ENCODE peak calls at places on chromosomes 16 and 17, in seven cellular contexts. One of them, this sample, is unnamed.

GRCh38 chr16:21565816-21566669 is 33.3 kb upstream of the METTL9 start:
- DNase-seq in H9: no peak
- DNase-seq in AG09319: no peak
- DNase-seq in GM10248: no peak
- DNase-seq in Calu3: no peak
- DNase-seq in AG10803: no peak
- DNase-seq in BJ: no peak
- DNase-seq in this sample: no peak

GRCh38 chr17:81099888-81100287 is 64.9 kb downstream of the BAIAP2 start:
- DNase-seq in AG10803: no peak
- DNase-seq in BJ: no peak
- DNase-seq in GM10248: no peak
- DNase-seq in Calu3: no peak
- DNase-seq in AG09319: no peak
- DNase-seq in H9: no peak
- DNase-seq in this sample: no peak

GRCh38 chr16:84995666-84996065 is 15.7 kb downstream of the ZDHHC7 start:
- DNase-seq in AG09319: no peak
- DNase-seq in H9: no peak
- DNase-seq in BJ: no peak
- DNase-seq in GM10248: no peak
- DNase-seq in Calu3: peak
- DNase-seq in AG10803: no peak
- DNase-seq in this sample: no peak

GRCh38 chr17:72720494-72720825 is 372.0 kb downstream of the SLC39A11 start:
- DNase-seq in GM10248: no peak
- DNase-seq in BJ: no peak
- DNase-seq in AG10803: no peak
- DNase-seq in Calu3: no peak
- DNase-seq in H9: no peak
- DNase-seq in AG09319: no peak
- DNase-seq in this sample: no peak

GRCh38 chr16:70553645-70554044 is 30.0 kb downstream of the SF3B3 start:
- DNase-seq in GM10248: no peak
- DNase-seq in H9: no peak
- DNase-seq in AG10803: peak
- DNase-seq in Calu3: no peak
- DNase-seq in AG09319: peak
- DNase-seq in BJ: peak
- DNase-seq in this sample: no peak

GRCh38 chr16:66964049-66964448 is 3.0 kb downstream of the CES3 start:
- DNase-seq in AG09319: no peak
- DNase-seq in BJ: no peak
- DNase-seq in GM10248: no peak
- DNase-seq in Calu3: no peak
- DNase-seq in H9: no peak
- DNase-seq in AG10803: no peak
- DNase-seq in this sample: no peak

GRCh38 chr16:714558-715447 is at the start of gene METRN:
- DNase-seq in H9: peak
- DNase-seq in AG09319: peak
- DNase-seq in GM10248: peak
- DNase-seq in Calu3: peak
- DNase-seq in BJ: no peak
- DNase-seq in AG10803: peak
- DNase-seq in this sample: peak

GRCh38 chr17:77693301-77693700 is 265.2 kb upstream of the TNRC6C start:
- DNase-seq in Calu3: no peak
- DNase-seq in H9: peak
- DNase-seq in AG10803: no peak
- DNase-seq in GM10248: no peak
- DNase-seq in BJ: no peak
- DNase-seq in AG09319: no peak
- DNase-seq in this sample: peak

GRCh38 chr17:5097101-5097834 is 14.4 kb downstream of the ZNF232 start:
- DNase-seq in BJ: no peak
- DNase-seq in AG10803: no peak
- DNase-seq in H9: peak
- DNase-seq in GM10248: peak
- DNase-seq in Calu3: no peak
- DNase-seq in AG09319: no peak
- DNase-seq in this sample: no peak

GRCh38 chr17:14926526-14927122 is 338.5 kb downstream of the PMP22 start:
- DNase-seq in H9: peak
- DNase-seq in BJ: no peak
- DNase-seq in AG10803: peak
- DNase-seq in Calu3: peak
- DNase-seq in AG09319: peak
- DNase-seq in GM10248: peak
- DNase-seq in this sample: peak

GRCh38 chr16:75486666-75487313 is 8.5 kb downstream of the CHST6 start:
- DNase-seq in Calu3: no peak
- DNase-seq in AG10803: no peak
- DNase-seq in BJ: no peak
- DNase-seq in GM10248: peak
- DNase-seq in H9: no peak
- DNase-seq in AG09319: no peak
- DNase-seq in this sample: peak

GRCh38 chr16:24723663-24724062 is 5.8 kb upstream of the TNRC6A start:
- DNase-seq in Calu3: no peak
- DNase-seq in AG10803: no peak
- DNase-seq in GM10248: no peak
- DNase-seq in AG09319: no peak
- DNase-seq in BJ: no peak
- DNase-seq in H9: no peak
- DNase-seq in this sample: no peak

GRCh38 chr17:19410875-19411291 is at the start of gene RNF112:
- DNase-seq in AG09319: no peak
- DNase-seq in Calu3: no peak
- DNase-seq in H9: no peak
- DNase-seq in GM10248: no peak
- DNase-seq in BJ: no peak
- DNase-seq in AG10803: peak
- DNase-seq in this sample: no peak

GRCh38 chr17:58605470-58605869 is 86.4 kb downstream of the TEX14 start:
- DNase-seq in GM10248: no peak
- DNase-seq in H9: no peak
- DNase-seq in BJ: no peak
- DNase-seq in AG09319: no peak
- DNase-seq in Calu3: no peak
- DNase-seq in AG10803: no peak
- DNase-seq in this sample: no peak

GRCh38 chr17:7174603-7175362 is 4.4 kb downstream of the ASGR1 start:
- DNase-seq in Calu3: no peak
- DNase-seq in H9: no peak
- DNase-seq in BJ: no peak
- DNase-seq in AG10803: no peak
- DNase-seq in AG09319: no peak
- DNase-seq in GM10248: no peak
- DNase-seq in this sample: peak

GRCh38 chr17:72890711-72891110 is 201.8 kb downstream of the SLC39A11 start:
- DNase-seq in H9: no peak
- DNase-seq in GM10248: no peak
- DNase-seq in Calu3: no peak
- DNase-seq in BJ: no peak
- DNase-seq in AG09319: peak
- DNase-seq in AG10803: peak
- DNase-seq in this sample: no peak

GRCh38 chr17:31068291-31068690 is 26.5 kb upstream of the NF1 start:
- DNase-seq in H9: peak
- DNase-seq in AG10803: peak
- DNase-seq in BJ: no peak
- DNase-seq in Calu3: peak
- DNase-seq in AG09319: no peak
- DNase-seq in GM10248: peak
- DNase-seq in this sample: peak
- TF ChIP-seq CTCF in H9: peak
- TF ChIP-seq CTCF in AG10803: peak
- TF ChIP-seq CTCF in BJ: peak
- TF ChIP-seq CTCF in Calu3: peak
- TF ChIP-seq CTCF in AG09319: peak
- TF ChIP-seq CTCF in GM10248: peak
- TF ChIP-seq CTCF in this sample: peak

DNA sequence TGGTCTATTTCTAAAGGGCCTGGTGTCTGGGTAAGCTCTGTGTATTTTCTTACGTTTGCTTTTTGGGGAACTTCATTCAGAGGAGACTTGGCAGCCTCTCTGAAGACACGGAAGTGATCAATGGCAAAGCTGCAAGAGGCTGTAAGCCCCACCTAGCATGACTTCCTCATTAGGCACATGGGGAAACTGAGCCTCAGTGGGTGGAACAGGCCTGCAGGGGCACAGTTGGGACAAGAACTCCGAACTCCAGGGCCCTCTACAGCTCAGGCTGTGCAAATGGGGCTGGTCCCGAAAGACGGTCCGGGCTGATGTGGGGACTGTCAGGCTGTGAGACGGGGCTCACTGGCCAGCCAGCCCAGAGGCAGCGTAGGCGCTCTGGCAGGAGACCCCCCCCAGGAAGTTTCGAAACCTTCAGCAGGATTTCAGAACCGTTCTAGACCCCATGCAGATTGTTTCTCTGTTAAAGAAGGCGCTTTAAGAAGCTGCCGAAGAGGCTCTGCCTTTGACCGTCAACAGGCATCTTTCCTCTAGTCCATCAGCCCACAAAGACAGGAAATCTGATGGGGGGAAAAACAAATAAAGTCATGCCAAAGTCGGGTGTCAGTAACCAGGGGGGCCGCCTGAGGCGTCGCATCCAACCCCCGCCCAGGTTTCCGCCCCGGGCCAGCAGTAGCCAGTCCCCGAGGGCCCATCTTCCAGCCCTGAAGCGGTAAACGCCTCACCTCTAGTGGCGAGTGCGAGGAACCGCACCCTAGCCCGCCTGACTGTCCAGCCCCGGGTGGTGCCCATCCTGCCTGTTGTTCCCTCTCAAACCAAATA is 79.8 kb upstream of the TBC1D3K start:
- DNase-seq in GM10248: peak
- DNase-seq in Calu3: peak
- DNase-seq in AG09319: peak
- DNase-seq in AG10803: peak
- DNase-seq in BJ: no peak
- DNase-seq in H9: peak
- DNase-seq in this sample: peak
- TF ChIP-seq CTCF in GM10248: peak
- TF ChIP-seq CTCF in Calu3: peak
- TF ChIP-seq CTCF in AG09319: peak
- TF ChIP-seq CTCF in AG10803: peak
- TF ChIP-seq CTCF in BJ: peak
- TF ChIP-seq CTCF in H9: peak
- TF ChIP-seq CTCF in this sample: peak

GRCh38 chr17:79168486-79169055 is 93.9 kb downstream of the ENGASE start:
- DNase-seq in Calu3: no peak
- DNase-seq in GM10248: no peak
- DNase-seq in H9: no peak
- DNase-seq in AG10803: no peak
- DNase-seq in AG09319: no peak
- DNase-seq in BJ: no peak
- DNase-seq in this sample: no peak
- TF ChIP-seq CTCF in Calu3: no peak
- TF ChIP-seq CTCF in GM10248: no peak
- TF ChIP-seq CTCF in H9: no peak
- TF ChIP-seq CTCF in AG10803: no peak
- TF ChIP-seq CTCF in AG09319: no peak
- TF ChIP-seq CTCF in BJ: no peak
- TF ChIP-seq CTCF in this sample: no peak

DNA sequence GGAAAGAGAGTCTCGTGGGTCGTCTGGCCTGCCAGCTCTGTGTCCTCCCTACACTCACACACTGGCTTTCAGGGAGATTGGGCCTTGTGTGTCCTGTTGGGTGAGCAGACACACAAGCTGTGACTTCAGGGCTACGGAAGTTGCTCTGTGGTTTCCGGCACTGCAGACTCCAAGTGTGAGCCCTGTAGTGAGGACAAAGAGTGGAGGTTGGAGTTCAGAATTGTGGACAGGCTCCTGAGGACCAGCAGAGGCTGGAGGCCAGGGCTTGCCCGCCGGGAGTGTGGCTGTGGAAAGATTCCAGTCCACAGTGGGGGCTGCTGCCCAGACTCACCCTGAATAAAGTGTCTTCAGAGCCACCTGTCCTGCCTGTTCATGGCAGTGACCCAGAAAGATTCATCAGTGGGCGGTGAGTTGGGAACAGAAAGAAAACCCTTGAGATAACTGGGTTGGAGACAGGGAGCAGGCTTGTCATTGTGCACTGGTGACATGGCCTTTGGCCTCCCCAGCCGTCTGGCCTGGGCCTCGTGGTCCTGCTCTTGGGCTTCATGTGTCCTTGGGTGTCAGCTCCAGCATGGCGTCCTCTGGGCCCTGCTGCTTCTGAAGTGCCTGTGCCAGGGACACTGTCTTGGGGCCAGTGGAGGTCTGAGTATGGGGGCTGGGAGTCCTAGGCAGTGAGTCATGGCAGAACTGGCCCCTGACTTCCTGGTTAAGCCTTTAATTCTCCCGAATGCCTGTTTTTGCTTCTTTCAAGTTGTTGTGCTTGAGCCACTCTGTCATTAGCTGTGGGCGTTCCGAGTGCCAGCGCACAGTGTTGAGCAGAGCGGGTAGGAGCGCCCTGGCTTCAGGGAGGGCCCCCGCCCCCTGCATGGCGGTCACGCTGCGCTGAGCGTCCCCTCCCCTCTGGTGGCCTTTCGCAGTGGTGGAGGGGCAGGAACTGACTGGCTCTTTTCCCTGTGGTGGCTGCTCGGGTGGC is 19.9 kb upstream of the ZNF750 start:
- DNase-seq in Calu3: peak
- DNase-seq in H9: no peak
- DNase-seq in AG10803: peak
- DNase-seq in GM10248: peak
- DNase-seq in BJ: no peak
- DNase-seq in AG09319: no peak
- DNase-seq in this sample: peak
- TF ChIP-seq CTCF in Calu3: no peak
- TF ChIP-seq CTCF in H9: no peak
- TF ChIP-seq CTCF in AG10803: no peak
- TF ChIP-seq CTCF in GM10248: no peak
- TF ChIP-seq CTCF in BJ: no peak
- TF ChIP-seq CTCF in AG09319: no peak
- TF ChIP-seq CTCF in this sample: no peak

GRCh38 chr16:10990378-10990777 is 46.0 kb downstream of the CLEC16A start:
- DNase-seq in BJ: no peak
- DNase-seq in H9: no peak
- DNase-seq in Calu3: peak
- DNase-seq in AG10803: no peak
- DNase-seq in GM10248: no peak
- DNase-seq in AG09319: no peak
- DNase-seq in this sample: no peak

GRCh38 chr16:10988879-10989278 is 44.5 kb downstream of the CLEC16A start:
- DNase-seq in AG09319: no peak
- DNase-seq in Calu3: no peak
- DNase-seq in GM10248: no peak
- DNase-seq in BJ: no peak
- DNase-seq in AG10803: no peak
- DNase-seq in H9: no peak
- DNase-seq in this sample: no peak

GRCh38 chr16:10987361-10988163 is 43.2 kb downstream of the CLEC16A start:
- DNase-seq in GM10248: no peak
- DNase-seq in H9: no peak
- DNase-seq in AG10803: no peak
- DNase-seq in AG09319: no peak
- DNase-seq in BJ: no peak
- DNase-seq in Calu3: no peak
- DNase-seq in this sample: no peak

GRCh38 chr16:10989494-10989893 is 45.1 kb downstream of the CLEC16A start:
- DNase-seq in GM10248: no peak
- DNase-seq in BJ: no peak
- DNase-seq in AG09319: no peak
- DNase-seq in AG10803: no peak
- DNase-seq in Calu3: no peak
- DNase-seq in H9: no peak
- DNase-seq in this sample: no peak

GRCh38 chr16:10988164-10988803 is 43.9 kb downstream of the CLEC16A start:
- DNase-seq in GM10248: peak
- DNase-seq in BJ: no peak
- DNase-seq in AG09319: no peak
- DNase-seq in AG10803: no peak
- DNase-seq in H9: peak
- DNase-seq in Calu3: peak
- DNase-seq in this sample: peak
- TF ChIP-seq CTCF in GM10248: peak
- TF ChIP-seq CTCF in BJ: peak
- TF ChIP-seq CTCF in AG09319: peak
- TF ChIP-seq CTCF in AG10803: peak
- TF ChIP-seq CTCF in H9: peak
- TF ChIP-seq CTCF in Calu3: peak
- TF ChIP-seq CTCF in this sample: peak

This sample was measured in GM13977.